ENCODE peak calls at places on chromosomes 4 and X, in four cellular contexts. B, S, A and P are unnamed samples.

GRCh38 chr4:89069481-89069880 is 12.5 kb upstream of the FAM13A start:
- DNase-seq in A (no peak), S (no peak), B (peak; percentile 40), P (no peak)

GRCh38 chr4:86181585-86181984 is 178.3 kb downstream of the MAPK10 start:
- DNase-seq in B (no peak), A (no peak), S (no peak), P (no peak)

GRCh38 chrX:154401045-154401799 is 3.0 kb downstream of the RPL10 start:
- DNase-seq in B (no peak), A (no peak), S (no peak), P (peak; percentile 18)

GRCh38 chr4:10107111-10108091 is 9.2 kb downstream of the WDR1 start:
- DNase-seq in S (no peak), A (no peak), B (no peak), P (no peak)

GRCh38 chr4:176906693-176907092 is 114.0 kb upstream of the VEGFC start:
- DNase-seq in S (no peak), A (no peak), B (no peak), P (no peak)

GRCh38 chrX:1322393-1322792 is 14.2 kb upstream of the IL3RA start:
- DNase-seq in A (no peak), S (no peak), B (no peak), P (peak; percentile 38)

GRCh38 chrX:17597836-17598434 is 139.4 kb upstream of the SCML1 start:
- DNase-seq in S (no peak), B (no peak), A (no peak), P (no peak)

GRCh38 chr4:41216294-41217019 is 2.1 kb upstream of the APBB2 start:
- DNase-seq in B (peak; percentile 55), S (peak; percentile 75), A (peak; percentile 67), P (peak; percentile 27)

GRCh38 chrX:49177338-49177833 is 5.7 kb downstream of the PLP2 start:
- DNase-seq in S (no peak), A (no peak), B (no peak), P (no peak)

GRCh38 chr4:118683513-118683912 is 1.7 kb upstream of the METTL14 start:
- DNase-seq in S (no peak), B (no peak), A (no peak), P (no peak)

GRCh38 chrX:154486052-154486395 is 391 bp downstream of the UBL4A start:
- DNase-seq in S (no peak), A (peak; percentile 27), B (no peak), P (no peak)

GRCh38 chr4:16418814-16419213 is 192.5 kb upstream of the TAPT1 start:
- DNase-seq in S (no peak), A (no peak), B (no peak), P (no peak)

GRCh38 chrX:2243913-2244460 is 256.8 kb downstream of the DHRSX start:
- DNase-seq in S (no peak), A (no peak), B (no peak), P (no peak)

GRCh38 chr4:74391346-74391745 is 26.4 kb downstream of the EREG start:
- DNase-seq in B (no peak), S (no peak), A (no peak), P (no peak)

GRCh38 chrX:39361736-39362135 is 560.5 kb downstream of the MID1IP1 start:
- DNase-seq in S (no peak), A (no peak), B (no peak), P (no peak)

GRCh38 chr4:155548173-155548572 is 118.5 kb upstream of the GUCY1A1 start:
- DNase-seq in S (no peak), B (no peak), A (no peak), P (no peak)

GRCh38 chr4:75845992-75846391 is 56.3 kb downstream of the PPEF2 start:
- DNase-seq in S (no peak), A (no peak), B (no peak), P (no peak)

GRCh38 chrX:101258260-101258581 is 32.9 kb downstream of the TAF7L start:
- DNase-seq in A (no peak), S (no peak), B (no peak), P (no peak)

GRCh38 chr4:176359590-176359989 is 39.8 kb downstream of the SPCS3 start:
- DNase-seq in A (no peak), S (no peak), B (no peak), P (no peak)

GRCh38 chr4:143360838-143361237 is 24.2 kb downstream of the GAB1 start:
- DNase-seq in A (no peak), B (no peak), S (no peak), P (no peak)

GRCh38 chrX:93422693-93423092 is 250.7 kb downstream of the NAP1L3 start:
- DNase-seq in S (no peak), A (peak; percentile 6), B (no peak), P (peak; percentile 23)

GRCh38 chr4:48103483-48104139 is 30.4 kb downstream of the TXK start:
- DNase-seq in S (no peak), A (no peak), B (no peak), P (no peak)

GRCh38 chr4:109722357-109722756 is 7.5 kb downstream of the PLA2G12A start:
- DNase-seq in A (no peak), S (no peak), B (no peak), P (no peak)

GRCh38 chr4:20253272-20253798 is 1.6 kb downstream of the SLIT2 start:
- DNase-seq in B (no peak), S (no peak), A (no peak), P (no peak)

GRCh38 chr4:95197353-95197752 is 351.4 kb downstream of the UNC5C start:
- DNase-seq in S (no peak), A (no peak), B (no peak), P (no peak)

DNA sequence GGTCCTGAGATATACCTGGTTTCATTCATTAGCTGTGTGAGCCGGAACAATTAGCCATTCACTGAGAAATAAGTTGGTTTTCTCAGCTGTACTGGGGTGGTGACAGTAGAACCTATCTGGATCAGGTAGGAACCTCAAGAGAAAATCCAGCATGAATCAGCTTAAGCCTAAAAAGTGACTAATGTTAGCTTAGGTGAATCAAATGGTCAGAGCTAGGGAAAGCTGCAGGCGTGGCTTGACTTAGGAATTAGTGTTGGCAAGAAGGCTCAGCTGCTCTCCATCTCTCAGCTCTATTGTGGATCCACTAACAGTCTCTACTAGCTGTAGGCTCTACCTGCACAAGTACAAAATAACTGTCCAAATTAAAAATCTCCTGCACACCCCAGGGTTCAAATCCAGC is 1025.5 kb downstream of the RAB28 start:
- DNase-seq in A (no peak), S (no peak), B (no peak), P (no peak)
- TF ChIP-seq SPI1 in A (no peak), S (no peak), B (no peak), P (no peak)

DNA sequence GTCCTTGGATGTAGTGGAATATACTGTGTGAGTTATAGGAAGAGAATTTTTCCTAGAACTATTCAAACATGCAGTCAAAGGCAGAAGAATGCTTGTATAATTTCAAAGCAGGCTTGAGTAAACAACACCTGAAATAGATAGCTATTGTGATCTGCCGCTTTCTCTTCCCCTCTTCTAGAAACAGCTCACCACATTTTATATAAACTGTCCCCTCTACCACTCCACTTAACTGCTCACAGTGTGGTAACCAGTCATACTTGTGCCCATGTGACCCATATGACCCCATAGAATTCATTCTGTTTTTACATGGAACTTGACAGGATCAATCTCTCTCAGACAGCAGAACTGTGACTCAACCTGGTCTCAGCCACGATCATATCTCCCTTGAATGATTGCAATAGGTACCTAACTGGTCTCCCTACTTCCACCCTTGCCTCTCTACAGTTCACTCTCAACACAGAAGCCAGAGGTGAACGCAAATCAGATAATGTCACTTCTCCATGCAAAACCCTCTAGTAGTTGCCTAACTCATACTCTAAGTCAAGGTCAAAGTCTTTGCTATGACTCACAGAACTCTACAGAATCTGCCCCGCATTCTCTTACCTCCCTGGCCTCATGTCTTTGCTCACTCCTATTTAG is 85.6 kb upstream of the EFHC2 start:
- DNase-seq in B (no peak), S (no peak), A (no peak), P (no peak)
- TF ChIP-seq SPI1 in B (no peak), S (no peak), A (no peak), P (no peak)

GRCh38 chr4:185141777-185142176 is 1.3 kb upstream of the SLC25A4 start:
- DNase-seq in B (no peak), A (no peak), S (no peak), P (no peak)

GRCh38 chr4:185138161-185138560 is 4.9 kb upstream of the SLC25A4 start:
- DNase-seq in B (no peak), S (no peak), A (no peak), P (no peak)

GRCh38 chr4:185137233-185137925 is 5.7 kb upstream of the SLC25A4 start:
- DNase-seq in S (no peak), A (no peak), B (no peak), P (no peak)

GRCh38 chr4:185142563-185142910 is 529 bp upstream of the SLC25A4 start:
- DNase-seq in A (no peak), S (no peak), B (no peak), P (no peak)

DNA sequence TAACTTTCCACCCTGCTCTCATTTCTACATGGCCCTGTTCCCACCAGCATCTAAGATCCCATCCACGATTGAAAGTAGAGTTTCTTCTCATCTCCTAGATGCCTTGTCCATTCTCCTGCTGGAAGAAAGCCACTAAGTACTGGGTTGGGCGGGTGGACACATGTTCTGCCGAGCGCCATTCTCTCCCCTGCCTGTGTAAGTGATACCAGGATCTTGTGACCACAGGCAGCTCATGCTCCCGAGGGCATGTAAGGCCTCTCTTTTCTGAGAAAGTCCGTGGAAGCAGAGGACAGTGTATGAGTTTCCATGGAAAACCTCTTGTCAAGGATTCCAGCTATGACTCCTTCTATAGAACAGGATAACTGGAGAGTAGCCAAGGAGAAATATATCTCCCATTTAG is 3.3 kb upstream of the SLC25A4 start:
- DNase-seq in S (no peak), B (no peak), A (no peak), P (no peak)
- TF ChIP-seq SPI1 in S (no peak), B (no peak), A (no peak), P (no peak)

DNA sequence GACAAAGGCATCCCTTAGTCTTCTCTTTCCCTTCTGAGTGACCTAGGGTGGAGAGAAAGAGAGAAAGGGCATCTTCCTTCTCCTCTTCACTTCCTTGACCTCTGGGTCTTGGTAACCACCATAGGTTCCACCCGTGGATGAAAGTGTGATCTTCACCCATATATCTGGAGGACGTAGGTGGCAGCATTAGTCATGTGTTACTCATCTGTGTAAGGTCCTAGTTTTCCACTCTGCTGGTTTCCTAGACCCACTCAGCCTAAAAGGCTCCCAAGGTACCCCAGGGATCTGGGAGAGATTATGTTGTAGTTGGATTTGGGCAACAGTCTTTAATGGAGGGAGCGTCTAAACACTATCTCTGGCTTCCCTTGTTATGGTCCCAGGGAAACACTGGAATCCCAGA is 45.5 kb upstream of the RAB9B start:
- DNase-seq in S (no peak), B (no peak), A (no peak), P (no peak)
- TF ChIP-seq SPI1 in S (no peak), B (no peak), A (no peak), P (no peak)

GRCh38 chr4:154124539-154125255 is 335.8 kb upstream of the SFRP2 start:
- DNase-seq in S (no peak), B (no peak), A (no peak), P (no peak)
- TF ChIP-seq SPI1 in S (no peak), B (no peak), A (no peak), P (no peak)

GRCh38 chr4:148998719-148999118 is 556.5 kb upstream of the NR3C2 start:
- DNase-seq in S (no peak), B (no peak), A (no peak), P (no peak)
- TF ChIP-seq SPI1 in S (no peak), B (no peak), A (no peak), P (no peak)